ENCODE peak calls at places on chromosomes 1 and 21, in seven cellular contexts. J, A, X, O, Y, D and S are unnamed samples.
A peak's percentile ranks its signal among the peaks of the same experiment; 100 is the strongest.

GRCh38 chr1:30265127-30266070 is 458.0 kb downstream of the MATN1 start:
- DNase-seq in A (no peak), Y (no peak), O (no peak), X (no peak), D (no peak), J (no peak), S (no peak)

GRCh38 chr1:226979115-226979516 is 39.0 kb downstream of the COQ8A start:
- DNase-seq in D (no peak), A (no peak), O (no peak), J (no peak), Y (no peak), X (no peak), S (no peak)

GRCh38 chr1:231800071-231800470 is 173.5 kb downstream of the DISC1 start:
- DNase-seq in X (no peak), J (no peak), D (peak; percentile 40), A (no peak), Y (no peak), O (no peak), S (no peak)

GRCh38 chr1:205250699-205251098 is 23.0 kb downstream of the TMCC2 start:
- DNase-seq in J (no peak), D (no peak), Y (no peak), O (no peak), X (no peak), A (no peak), S (no peak)

GRCh38 chr21:26070822-26071425 is 99.6 kb downstream of the APP start:
- DNase-seq in A (no peak), Y (no peak), D (peak; percentile 82), X (no peak), O (no peak), J (no peak), S (no peak)

GRCh38 chr1:67041836-67042503 is 12.0 kb downstream of the SLC35D1 start:
- DNase-seq in Y (no peak), J (no peak), X (no peak), D (peak; percentile 60), A (no peak), O (no peak), S (no peak)

GRCh38 chr1:24952413-24952841 is 22.4 kb upstream of the RUNX3 start:
- DNase-seq in D (no peak), J (no peak), X (no peak), O (no peak), Y (no peak), A (no peak), S (peak; percentile 55)

GRCh38 chr1:150692720-150693119 is 4.2 kb downstream of the GOLPH3L start:
- DNase-seq in D (peak; percentile 43), X (no peak), A (no peak), Y (no peak), O (no peak), J (no peak), S (no peak)

GRCh38 chr1:230708631-230709580 is 5.0 kb downstream of the AGT start:
- DNase-seq in A (no peak), J (no peak), O (no peak), X (no peak), D (peak; percentile 41), Y (no peak), S (no peak)

GRCh38 chr1:49627781-49628180 is 396.0 kb downstream of the AGBL4 start:
- DNase-seq in O (no peak), Y (no peak), J (no peak), X (no peak), D (no peak), A (no peak), S (no peak)

GRCh38 chr1:53592521-53592982 is 133.4 kb downstream of the DMRTB1 start:
- DNase-seq in A (no peak), Y (no peak), J (no peak), O (no peak), X (no peak), D (peak; percentile 93), S (no peak)

GRCh38 chr1:23627065-23627464 is 64.5 kb upstream of the RPL11 start:
- DNase-seq in O (no peak), X (no peak), J (no peak), D (no peak), Y (peak; percentile 62), A (no peak), S (peak; percentile 35)

GRCh38 chr1:92291372-92291999 is 7.3 kb downstream of the GLMN start:
- DNase-seq in X (peak; percentile 50), A (peak; percentile 26), D (peak; percentile 72), Y (no peak), J (no peak), O (no peak), S (peak; percentile 58)

GRCh38 chr1:153251562-153251961 is 7.9 kb upstream of the LORICRIN start:
- DNase-seq in D (no peak), X (no peak), Y (no peak), A (no peak), J (no peak), O (no peak), S (no peak)